ENCODE peak calls at places on chromosomes 2 and 18, in seven cellular contexts. One of them, this sample, is unnamed.

GRCh38 chr18:55038162-55038561 is 78.9 kb upstream of the CCDC68 start:
- ATAC-seq in heart right ventricle: no peak
- ATAC-seq in activated CD8-positive, alpha-beta memory T cell treated with anti-CD3 and anti-CD28 coated beads, Interleukin-2, amount 10 ng/mL, durations not matched to agents 7 days and 5 days: no peak
- ATAC-seq in pancreas: no peak
- ATAC-seq in IMR-90: no peak
- ATAC-seq in psoas muscle: no peak
- ATAC-seq in stimulated activated effector memory CD8-positive, alpha-beta T cell treated with anti-CD3 and anti-CD28 coated beads, Interleukin-12 subunit alpha, Interleukin-12 subunit beta, amount 100 ng/mL, for 72 hours: no peak
- ATAC-seq in this sample: no peak

GRCh38 chr2:159083601-159084000 is 115.2 kb downstream of the TANC1 start:
- ATAC-seq in heart right ventricle: peak; percentile 62
- ATAC-seq in activated CD8-positive, alpha-beta memory T cell treated with anti-CD3 and anti-CD28 coated beads, Interleukin-2, amount 10 ng/mL, durations not matched to agents 7 days and 5 days: no peak
- ATAC-seq in pancreas: peak; percentile 73
- ATAC-seq in IMR-90: peak; percentile 70
- ATAC-seq in psoas muscle: no peak
- ATAC-seq in stimulated activated effector memory CD8-positive, alpha-beta T cell treated with anti-CD3 and anti-CD28 coated beads, Interleukin-12 subunit alpha, Interleukin-12 subunit beta, amount 100 ng/mL, for 72 hours: no peak
- ATAC-seq in this sample: no peak

GRCh38 chr2:45210466-45211195 is 201.4 kb upstream of the SIX2 start:
- ATAC-seq in heart right ventricle: no peak
- ATAC-seq in activated CD8-positive, alpha-beta memory T cell treated with anti-CD3 and anti-CD28 coated beads, Interleukin-2, amount 10 ng/mL, durations not matched to agents 7 days and 5 days: no peak
- ATAC-seq in pancreas: no peak
- ATAC-seq in IMR-90: peak; percentile 68
- ATAC-seq in psoas muscle: no peak
- ATAC-seq in stimulated activated effector memory CD8-positive, alpha-beta T cell treated with anti-CD3 and anti-CD28 coated beads, Interleukin-12 subunit alpha, Interleukin-12 subunit beta, amount 100 ng/mL, for 72 hours: no peak
- ATAC-seq in this sample: no peak

GRCh38 chr2:240672076-240672700 is 10.5 kb downstream of the AQP12B start:
- ATAC-seq in heart right ventricle: no peak
- ATAC-seq in activated CD8-positive, alpha-beta memory T cell treated with anti-CD3 and anti-CD28 coated beads, Interleukin-2, amount 10 ng/mL, durations not matched to agents 7 days and 5 days: no peak
- ATAC-seq in pancreas: no peak
- ATAC-seq in IMR-90: no peak
- ATAC-seq in psoas muscle: no peak
- ATAC-seq in stimulated activated effector memory CD8-positive, alpha-beta T cell treated with anti-CD3 and anti-CD28 coated beads, Interleukin-12 subunit alpha, Interleukin-12 subunit beta, amount 100 ng/mL, for 72 hours: no peak
- ATAC-seq in this sample: no peak

GRCh38 chr2:5035134-5035533 is 657.0 kb upstream of the SOX11 start:
- ATAC-seq in heart right ventricle: peak; percentile 47
- ATAC-seq in activated CD8-positive, alpha-beta memory T cell treated with anti-CD3 and anti-CD28 coated beads, Interleukin-2, amount 10 ng/mL, durations not matched to agents 7 days and 5 days: no peak
- ATAC-seq in pancreas: no peak
- ATAC-seq in IMR-90: no peak
- ATAC-seq in psoas muscle: peak; percentile 92
- ATAC-seq in stimulated activated effector memory CD8-positive, alpha-beta T cell treated with anti-CD3 and anti-CD28 coated beads, Interleukin-12 subunit alpha, Interleukin-12 subunit beta, amount 100 ng/mL, for 72 hours: no peak
- ATAC-seq in this sample: no peak

GRCh38 chr2:236309669-236310029 is 45.4 kb upstream of the ASB18 start:
- ATAC-seq in heart right ventricle: peak; percentile 54
- ATAC-seq in activated CD8-positive, alpha-beta memory T cell treated with anti-CD3 and anti-CD28 coated beads, Interleukin-2, amount 10 ng/mL, durations not matched to agents 7 days and 5 days: no peak
- ATAC-seq in pancreas: no peak
- ATAC-seq in IMR-90: no peak
- ATAC-seq in psoas muscle: no peak
- ATAC-seq in stimulated activated effector memory CD8-positive, alpha-beta T cell treated with anti-CD3 and anti-CD28 coated beads, Interleukin-12 subunit alpha, Interleukin-12 subunit beta, amount 100 ng/mL, for 72 hours: no peak
- ATAC-seq in this sample: no peak

GRCh38 chr2:73979686-73980085 is 5.0 kb upstream of the TET3 start:
- ATAC-seq in heart right ventricle: no peak
- ATAC-seq in activated CD8-positive, alpha-beta memory T cell treated with anti-CD3 and anti-CD28 coated beads, Interleukin-2, amount 10 ng/mL, durations not matched to agents 7 days and 5 days: no peak
- ATAC-seq in pancreas: no peak
- ATAC-seq in IMR-90: peak; percentile 65
- ATAC-seq in psoas muscle: no peak
- ATAC-seq in stimulated activated effector memory CD8-positive, alpha-beta T cell treated with anti-CD3 and anti-CD28 coated beads, Interleukin-12 subunit alpha, Interleukin-12 subunit beta, amount 100 ng/mL, for 72 hours: no peak
- ATAC-seq in this sample: peak; percentile 15

GRCh38 chr18:72181241-72181764 is 362.8 kb downstream of the CBLN2 start:
- ATAC-seq in heart right ventricle: no peak
- ATAC-seq in activated CD8-positive, alpha-beta memory T cell treated with anti-CD3 and anti-CD28 coated beads, Interleukin-2, amount 10 ng/mL, durations not matched to agents 7 days and 5 days: no peak
- ATAC-seq in pancreas: no peak
- ATAC-seq in IMR-90: no peak
- ATAC-seq in psoas muscle: no peak
- ATAC-seq in stimulated activated effector memory CD8-positive, alpha-beta T cell treated with anti-CD3 and anti-CD28 coated beads, Interleukin-12 subunit alpha, Interleukin-12 subunit beta, amount 100 ng/mL, for 72 hours: peak; percentile 40
- ATAC-seq in this sample: peak; percentile 68

GRCh38 chr2:54500404-54501147 is 44.4 kb downstream of the SPTBN1 start:
- ATAC-seq in heart right ventricle: peak; percentile 22
- ATAC-seq in activated CD8-positive, alpha-beta memory T cell treated with anti-CD3 and anti-CD28 coated beads, Interleukin-2, amount 10 ng/mL, durations not matched to agents 7 days and 5 days: no peak
- ATAC-seq in pancreas: no peak
- ATAC-seq in IMR-90: no peak
- ATAC-seq in psoas muscle: no peak
- ATAC-seq in stimulated activated effector memory CD8-positive, alpha-beta T cell treated with anti-CD3 and anti-CD28 coated beads, Interleukin-12 subunit alpha, Interleukin-12 subunit beta, amount 100 ng/mL, for 72 hours: no peak
- ATAC-seq in this sample: no peak

GRCh38 chr18:22847867-22848451 is 85.2 kb upstream of the RBBP8 start:
- ATAC-seq in heart right ventricle: no peak
- ATAC-seq in activated CD8-positive, alpha-beta memory T cell treated with anti-CD3 and anti-CD28 coated beads, Interleukin-2, amount 10 ng/mL, durations not matched to agents 7 days and 5 days: no peak
- ATAC-seq in pancreas: no peak
- ATAC-seq in IMR-90: no peak
- ATAC-seq in psoas muscle: no peak
- ATAC-seq in stimulated activated effector memory CD8-positive, alpha-beta T cell treated with anti-CD3 and anti-CD28 coated beads, Interleukin-12 subunit alpha, Interleukin-12 subunit beta, amount 100 ng/mL, for 72 hours: peak; percentile 63
- ATAC-seq in this sample: peak; percentile 63

GRCh38 chr2:176614930-176615329 is 345.7 kb downstream of the MTX2 start:
- ATAC-seq in heart right ventricle: no peak
- ATAC-seq in activated CD8-positive, alpha-beta memory T cell treated with anti-CD3 and anti-CD28 coated beads, Interleukin-2, amount 10 ng/mL, durations not matched to agents 7 days and 5 days: no peak
- ATAC-seq in pancreas: no peak
- ATAC-seq in IMR-90: no peak
- ATAC-seq in psoas muscle: no peak
- ATAC-seq in stimulated activated effector memory CD8-positive, alpha-beta T cell treated with anti-CD3 and anti-CD28 coated beads, Interleukin-12 subunit alpha, Interleukin-12 subunit beta, amount 100 ng/mL, for 72 hours: no peak
- ATAC-seq in this sample: no peak

GRCh38 chr18:45734505-45734904 is 10.5 kb downstream of the SLC14A1 start:
- ATAC-seq in heart right ventricle: no peak
- ATAC-seq in activated CD8-positive, alpha-beta memory T cell treated with anti-CD3 and anti-CD28 coated beads, Interleukin-2, amount 10 ng/mL, durations not matched to agents 7 days and 5 days: no peak
- ATAC-seq in pancreas: no peak
- ATAC-seq in IMR-90: no peak
- ATAC-seq in psoas muscle: no peak
- ATAC-seq in stimulated activated effector memory CD8-positive, alpha-beta T cell treated with anti-CD3 and anti-CD28 coated beads, Interleukin-12 subunit alpha, Interleukin-12 subunit beta, amount 100 ng/mL, for 72 hours: no peak
- ATAC-seq in this sample: no peak

GRCh38 chr18:10841203-10841602 is 308.2 kb downstream of the PIEZO2 start:
- ATAC-seq in heart right ventricle: no peak
- ATAC-seq in activated CD8-positive, alpha-beta memory T cell treated with anti-CD3 and anti-CD28 coated beads, Interleukin-2, amount 10 ng/mL, durations not matched to agents 7 days and 5 days: no peak
- ATAC-seq in pancreas: no peak
- ATAC-seq in IMR-90: no peak
- ATAC-seq in psoas muscle: no peak
- ATAC-seq in stimulated activated effector memory CD8-positive, alpha-beta T cell treated with anti-CD3 and anti-CD28 coated beads, Interleukin-12 subunit alpha, Interleukin-12 subunit beta, amount 100 ng/mL, for 72 hours: no peak
- ATAC-seq in this sample: no peak

GRCh38 chr2:73020657-73021370 is 50.7 kb downstream of the SFXN5 start:
- ATAC-seq in heart right ventricle: no peak
- ATAC-seq in activated CD8-positive, alpha-beta memory T cell treated with anti-CD3 and anti-CD28 coated beads, Interleukin-2, amount 10 ng/mL, durations not matched to agents 7 days and 5 days: no peak
- ATAC-seq in pancreas: no peak
- ATAC-seq in IMR-90: peak; percentile 94
- ATAC-seq in psoas muscle: no peak
- ATAC-seq in stimulated activated effector memory CD8-positive, alpha-beta T cell treated with anti-CD3 and anti-CD28 coated beads, Interleukin-12 subunit alpha, Interleukin-12 subunit beta, amount 100 ng/mL, for 72 hours: no peak
- ATAC-seq in this sample: no peak

GRCh38 chr2:198293281-198293680 is 488.9 kb downstream of the PLCL1 start:
- ATAC-seq in heart right ventricle: no peak
- ATAC-seq in activated CD8-positive, alpha-beta memory T cell treated with anti-CD3 and anti-CD28 coated beads, Interleukin-2, amount 10 ng/mL, durations not matched to agents 7 days and 5 days: no peak
- ATAC-seq in pancreas: no peak
- ATAC-seq in IMR-90: no peak
- ATAC-seq in psoas muscle: no peak
- ATAC-seq in stimulated activated effector memory CD8-positive, alpha-beta T cell treated with anti-CD3 and anti-CD28 coated beads, Interleukin-12 subunit alpha, Interleukin-12 subunit beta, amount 100 ng/mL, for 72 hours: no peak
- ATAC-seq in this sample: no peak

GRCh38 chr2:46644690-46645385 is 165.5 kb downstream of the TMEM247 start:
- ATAC-seq in heart right ventricle: no peak
- ATAC-seq in activated CD8-positive, alpha-beta memory T cell treated with anti-CD3 and anti-CD28 coated beads, Interleukin-2, amount 10 ng/mL, durations not matched to agents 7 days and 5 days: no peak
- ATAC-seq in pancreas: no peak
- ATAC-seq in IMR-90: peak; percentile 46
- ATAC-seq in psoas muscle: no peak
- ATAC-seq in stimulated activated effector memory CD8-positive, alpha-beta T cell treated with anti-CD3 and anti-CD28 coated beads, Interleukin-12 subunit alpha, Interleukin-12 subunit beta, amount 100 ng/mL, for 72 hours: no peak
- ATAC-seq in this sample: no peak

GRCh38 chr18:61551586-61551985 is 218.4 kb downstream of the CDH20 start:
- ATAC-seq in heart right ventricle: peak; percentile 92
- ATAC-seq in activated CD8-positive, alpha-beta memory T cell treated with anti-CD3 and anti-CD28 coated beads, Interleukin-2, amount 10 ng/mL, durations not matched to agents 7 days and 5 days: no peak
- ATAC-seq in pancreas: peak; percentile 87
- ATAC-seq in IMR-90: peak; percentile 98
- ATAC-seq in psoas muscle: no peak
- ATAC-seq in stimulated activated effector memory CD8-positive, alpha-beta T cell treated with anti-CD3 and anti-CD28 coated beads, Interleukin-12 subunit alpha, Interleukin-12 subunit beta, amount 100 ng/mL, for 72 hours: no peak
- ATAC-seq in this sample: no peak

GRCh38 chr2:23658466-23658942 is 268.4 kb downstream of the ATAD2B start:
- ATAC-seq in heart right ventricle: peak; percentile 59
- ATAC-seq in activated CD8-positive, alpha-beta memory T cell treated with anti-CD3 and anti-CD28 coated beads, Interleukin-2, amount 10 ng/mL, durations not matched to agents 7 days and 5 days: no peak
- ATAC-seq in pancreas: peak; percentile 37
- ATAC-seq in IMR-90: no peak
- ATAC-seq in psoas muscle: no peak
- ATAC-seq in stimulated activated effector memory CD8-positive, alpha-beta T cell treated with anti-CD3 and anti-CD28 coated beads, Interleukin-12 subunit alpha, Interleukin-12 subunit beta, amount 100 ng/mL, for 72 hours: peak; percentile 64
- ATAC-seq in this sample: peak; percentile 74

GRCh38 chr2:9897331-9897737 is 54.1 kb downstream of the TAF1B start:
- ATAC-seq in heart right ventricle: peak; percentile 68
- ATAC-seq in activated CD8-positive, alpha-beta memory T cell treated with anti-CD3 and anti-CD28 coated beads, Interleukin-2, amount 10 ng/mL, durations not matched to agents 7 days and 5 days: peak; percentile 92
- ATAC-seq in pancreas: peak; percentile 39
- ATAC-seq in IMR-90: peak; percentile 79
- ATAC-seq in psoas muscle: peak; percentile 85
- ATAC-seq in stimulated activated effector memory CD8-positive, alpha-beta T cell treated with anti-CD3 and anti-CD28 coated beads, Interleukin-12 subunit alpha, Interleukin-12 subunit beta, amount 100 ng/mL, for 72 hours: peak; percentile 100
- ATAC-seq in this sample: peak; percentile 98

GRCh38 chr2:230540332-230540731 is 124.3 kb downstream of the SP100 start:
- ATAC-seq in heart right ventricle: no peak
- ATAC-seq in activated CD8-positive, alpha-beta memory T cell treated with anti-CD3 and anti-CD28 coated beads, Interleukin-2, amount 10 ng/mL, durations not matched to agents 7 days and 5 days: no peak
- ATAC-seq in pancreas: no peak
- ATAC-seq in IMR-90: no peak
- ATAC-seq in psoas muscle: no peak
- ATAC-seq in stimulated activated effector memory CD8-positive, alpha-beta T cell treated with anti-CD3 and anti-CD28 coated beads, Interleukin-12 subunit alpha, Interleukin-12 subunit beta, amount 100 ng/mL, for 72 hours: peak; percentile 65
- ATAC-seq in this sample: peak; percentile 36